ENCODE peak calls at places on chromosomes 3 and 15, in four cellular contexts. M is IMR-90, V is K562, K is HepG2. Y is an unnamed sample.

GRCh38 chr15:45795487-45796069 is 160.7 kb downstream of the SQOR start:
- DNase-seq in K (peak), V (no peak), M (peak), Y (no peak)

GRCh38 chr3:49802719-49803463 is at the start of gene INKA1:
- DNase-seq in V (peak), M (peak), K (peak), Y (peak)

GRCh38 chr3:151538706-151539403 is 78.0 kb upstream of the IGSF10 start:
- DNase-seq in M (peak), K (no peak), V (peak), Y (no peak)

GRCh38 chr15:24676431-24676830 is 856 bp downstream of the NPAP1 start:
- DNase-seq in M (no peak), K (no peak), V (no peak), Y (no peak)

GRCh38 chr3:151593923-151594322 is 133.1 kb upstream of the IGSF10 start:
- DNase-seq in V (no peak), K (no peak), M (no peak), Y (no peak)

GRCh38 chr3:72776-73175 is 123.8 kb upstream of the CHL1 start:
- DNase-seq in M (no peak), K (no peak), V (no peak), Y (no peak)

GRCh38 chr15:64536244-64536836 is 76.0 kb downstream of the ZNF609 start:
- DNase-seq in M (peak), V (no peak), K (peak), Y (peak)

GRCh38 chr3:48142316-48142870 is 45.8 kb downstream of the CDC25A start:
- DNase-seq in M (no peak), V (no peak), K (no peak), Y (no peak)

GRCh38 chr3:170483485-170484262 is 65.0 kb downstream of the CLDN11 start:
- DNase-seq in V (peak), K (peak), M (no peak), Y (peak)

GRCh38 chr15:80888846-80889245 is 100.8 kb downstream of the MESD start:
- DNase-seq in V (no peak), M (no peak), K (no peak), Y (no peak)

GRCh38 chr3:49276475-49277356 is at the start of gene C3orf62:
- DNase-seq in V (no peak), K (no peak), M (peak), Y (peak)

GRCh38 chr15:95162521-95162920 is 931.2 kb downstream of the MCTP2 start:
- DNase-seq in M (no peak), K (no peak), V (no peak), Y (no peak)

GRCh38 chr3:182910939-182911781 is 69.2 kb downstream of the DCUN1D1 start:
- DNase-seq in M (no peak), K (no peak), V (no peak), Y (no peak)

GRCh38 chr3:107525101-107525953 is 2.6 kb downstream of the BBX start:
- DNase-seq in M (no peak), K (no peak), V (no peak), Y (peak)

GRCh38 chr3:154464440-154465148 is 34.6 kb upstream of the GPR149 start:
- DNase-seq in M (no peak), V (no peak), K (no peak), Y (no peak)

GRCh38 chr15:47371939-47372338 is 345.4 kb upstream of the SEMA6D start:
- DNase-seq in K (no peak), M (no peak), V (no peak), Y (no peak)

GRCh38 chr15:67479781-67480180 is 41.1 kb upstream of the C15orf61 start:
- DNase-seq in M (peak), V (no peak), K (no peak), Y (no peak)

GRCh38 chr15:80436511-80437307 is 32.5 kb downstream of the ARNT2 start:
- DNase-seq in M (peak), V (no peak), K (peak), Y (peak)

GRCh38 chr3:105277656-105278055 is 89.1 kb upstream of the ALCAM start:
- DNase-seq in K (no peak), V (no peak), M (peak), Y (no peak)

GRCh38 chr3:81419196-81419595 is 342.2 kb downstream of the GBE1 start:
- DNase-seq in M (peak), V (no peak), K (peak), Y (peak)

GRCh38 chr3:107680698-107681097 is 157.9 kb downstream of the BBX start:
- DNase-seq in V (no peak), K (no peak), M (peak), Y (no peak)

GRCh38 chr15:88535100-88535499 is 11.4 kb downstream of the DET1 start:
- DNase-seq in V (no peak), K (no peak), M (peak), Y (no peak)

GRCh38 chr15:63982381-63982854 is 63.9 kb downstream of the DAPK2 start:
- DNase-seq in K (no peak), V (no peak), M (no peak), Y (no peak)

GRCh38 chr15:58292761-58293175 is 139.0 kb upstream of the LIPC start:
- DNase-seq in M (peak), K (no peak), V (no peak), Y (no peak)

GRCh38 chr3:44926921-44927320 is 49.1 kb downstream of the ZDHHC3 start:
- DNase-seq in M (no peak), K (no peak), V (peak), Y (no peak)

GRCh38 chr3:188776447-188776846 is 395.3 kb upstream of the TPRG1 start:
- DNase-seq in V (no peak), K (no peak), M (peak), Y (no peak)

GRCh38 chr3:130516645-130517512 is at the start of gene COL6A6:
- DNase-seq in V (no peak), M (no peak), K (no peak), Y (no peak)

GRCh38 chr3:184380627-184381260 is 890 bp downstream of the CHRD start:
- DNase-seq in M (no peak), K (no peak), V (no peak), Y (no peak)

GRCh38 chr15:42101861-42102260 is 7.5 kb upstream of the PLA2G4D start:
- DNase-seq in M (no peak), K (no peak), V (no peak), Y (no peak)

GRCh38 chr15:95559875-95560394 is 770.6 kb upstream of the NR2F2 start:
- DNase-seq in M (peak), K (no peak), V (peak), Y (peak)

GRCh38 chr3:121545049-121545563 is 682 bp downstream of the POLQ start:
- DNase-seq in K (no peak), V (no peak), M (no peak), Y (no peak)

DNA sequence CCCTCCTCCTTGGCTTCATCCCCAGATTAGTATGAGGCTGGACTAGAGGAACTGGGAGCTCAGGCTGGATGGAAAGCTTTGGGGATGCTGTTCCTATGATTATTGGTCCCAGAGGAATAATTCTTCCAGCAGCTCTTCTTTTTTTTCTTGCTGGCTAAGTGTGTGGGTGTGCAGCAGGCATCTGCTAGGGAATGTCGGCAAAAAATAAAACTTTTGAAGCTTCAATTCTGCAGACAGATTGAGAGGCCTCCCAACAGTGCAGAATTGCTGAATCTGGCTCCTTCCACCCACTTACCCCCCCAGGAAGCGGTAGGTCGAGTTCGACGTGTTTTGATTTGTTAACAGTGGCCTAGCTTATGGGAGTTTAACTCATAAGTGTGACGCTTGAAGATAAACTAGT is 138.6 kb upstream of the ANKRD28 start:
- DNase-seq in V (no peak), M (peak), K (no peak), Y (no peak)
- TF ChIP-seq MAZ in V (no peak), M (no peak), K (no peak), Y (no peak)

DNA sequence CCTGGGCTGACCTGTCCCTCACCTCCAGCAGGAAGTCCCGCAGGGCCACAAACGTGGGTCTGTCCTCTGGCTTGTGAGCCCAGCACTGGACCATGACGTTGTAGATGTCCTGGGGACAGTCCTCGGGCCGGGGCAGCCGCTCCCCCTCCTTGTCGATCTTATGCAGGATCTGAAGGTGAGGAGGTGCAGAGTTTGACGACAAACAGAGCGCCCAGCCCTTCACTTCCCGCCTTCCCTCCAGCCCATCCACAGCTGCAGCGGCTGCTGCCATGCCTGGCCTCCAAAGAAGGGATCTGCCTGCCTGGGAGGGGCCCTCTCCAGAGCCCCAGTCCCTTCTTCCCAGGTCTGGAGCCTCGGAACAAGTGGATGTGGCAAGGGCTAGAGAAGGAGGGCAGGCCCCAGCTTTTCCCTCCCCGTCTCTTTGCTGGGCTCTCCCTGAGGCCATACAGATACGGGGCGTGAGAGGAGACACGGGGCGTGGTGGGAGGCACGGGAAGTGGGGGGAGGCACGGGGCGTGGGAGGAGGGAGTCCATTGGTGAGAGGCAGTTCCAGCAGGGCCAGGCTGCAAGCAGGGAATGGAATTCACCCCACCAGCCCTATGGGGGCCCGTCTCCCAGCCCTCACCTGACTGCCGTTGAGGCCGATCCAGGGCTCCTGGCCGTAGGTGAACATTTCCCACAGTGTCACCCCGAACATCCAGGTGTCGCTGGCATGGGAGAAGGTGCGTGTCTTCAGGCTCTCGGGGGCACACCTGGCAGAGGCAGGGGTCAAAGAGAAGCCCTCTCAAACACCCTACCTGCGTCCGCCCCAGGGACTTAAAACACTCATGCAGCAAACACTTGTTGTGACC is 29.7 kb downstream of the TNK2 start:
- DNase-seq in V (no peak), K (no peak), M (no peak), Y (no peak)
- TF ChIP-seq MAZ in V (no peak), K (no peak), M (no peak), Y (no peak)

GRCh38 chr3:193240850-193241706 is at the start of gene PLAAT1:
- DNase-seq in V (peak), K (no peak), M (peak), Y (peak)

GRCh38 chr3:193243571-193243970 is 2.5 kb downstream of the PLAAT1 start:
- DNase-seq in M (no peak), V (no peak), K (no peak), Y (no peak)

GRCh38 chr3:193236990-193237389 is 4.0 kb upstream of the PLAAT1 start:
- DNase-seq in M (no peak), K (no peak), V (no peak), Y (no peak)

DNA sequence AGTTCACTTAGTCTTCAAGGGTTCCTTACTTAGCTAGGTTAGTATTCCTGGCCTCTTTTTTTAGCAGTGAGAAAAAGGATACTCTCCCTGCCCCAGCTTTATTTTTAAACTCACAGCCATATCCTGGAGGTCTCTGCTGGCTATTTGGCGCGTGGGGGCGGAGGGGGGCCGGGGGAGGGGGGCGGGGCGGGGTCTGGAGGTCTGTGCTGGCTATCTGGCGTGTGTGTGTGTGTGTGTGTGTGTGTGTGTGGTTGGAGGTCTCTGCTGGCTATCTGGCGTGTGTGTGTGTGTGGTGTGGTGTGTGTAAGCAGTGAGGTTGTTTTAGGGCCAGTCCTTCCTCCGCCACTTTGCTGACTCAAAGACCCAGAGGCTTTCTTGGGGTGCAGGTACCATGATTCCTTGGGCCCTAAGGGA is 579 bp upstream of the PLAAT1 start:
- DNase-seq in V (no peak), M (no peak), K (no peak), Y (peak)
- TF ChIP-seq MAZ in V (no peak), M (no peak), K (no peak), Y (no peak)

GRCh38 chr3:141994856-141995255 is 118.4 kb downstream of the ATP1B3 start:
- DNase-seq in M (no peak), K (no peak), V (no peak), Y (no peak)
- TF ChIP-seq MAZ in M (no peak), K (no peak), V (no peak), Y (no peak)

GRCh38 chr3:156150434-156151066 is 30.2 kb downstream of the KCNAB1 start:
- DNase-seq in V (peak), M (peak), K (peak), Y (peak)
- TF ChIP-seq MAZ in V (no peak), M (no peak), K (no peak), Y (no peak)